ENCODE peak calls at places on chromosomes 2 and 18, in ten cellular contexts. G is fibroblast of lung; V is brain microvascular endothelial cell; I is kidney; Q is cardiac fibroblast; D is MM.1S; X is HFF-Myc; E is psoas muscle; F is effector memory CD4-positive, alpha-beta T cell; P is fibroblast of mammary gland. K is an unnamed sample.

GRCh38 chr2:199977984-199978415 is 22.6 kb downstream of the MAIP1 start:
- DNase-seq in X (no peak), E (no peak), I (no peak), V (peak; percentile 52), G (peak; percentile 97), P (peak; percentile 88), Q (peak; percentile 76), F (no peak), D (peak; percentile 58), K (peak; percentile 65)

GRCh38 chr2:72182547-72183460 is 35.1 kb upstream of the CYP26B1 start:
- DNase-seq in I (no peak), E (peak; percentile 64), G (no peak), F (no peak), Q (no peak), P (peak; percentile 23), D (no peak), V (no peak), X (no peak), K (peak; percentile 55)

GRCh38 chr2:46025081-46025480 is 272.1 kb upstream of the EPAS1 start:
- DNase-seq in X (no peak), F (no peak), I (no peak), Q (no peak), V (no peak), D (no peak), E (no peak), P (no peak), G (no peak), K (no peak)

GRCh38 chr2:134906726-134907125 is 11.9 kb upstream of the CCNT2 start:
- DNase-seq in I (no peak), V (no peak), G (no peak), Q (no peak), D (no peak), E (no peak), P (no peak), F (no peak), X (no peak), K (no peak)

GRCh38 chr2:109159096-109159495 is 30.1 kb downstream of the SH3RF3 start:
- DNase-seq in D (no peak), V (no peak), F (no peak), G (no peak), E (no peak), P (no peak), I (no peak), Q (no peak), X (no peak), K (no peak)

GRCh38 chr2:105329197-105329554 is 359 bp downstream of the TGFBRAP1 start:
- DNase-seq in I (peak; percentile 79), E (peak; percentile 59), Q (no peak), X (no peak), G (no peak), V (no peak), D (peak; percentile 25), F (no peak), P (no peak), K (no peak)

GRCh38 chr2:174577967-174578589 is 19.5 kb downstream of the WIPF1 start:
- DNase-seq in F (peak; percentile 25), V (peak; percentile 73), Q (peak; percentile 77), D (peak; percentile 61), G (peak; percentile 78), E (no peak), P (peak; percentile 74), I (no peak), X (no peak), K (peak; percentile 37)

GRCh38 chr2:7530001-7530400 is 612.8 kb downstream of the RNF144A start:
- DNase-seq in I (no peak), D (no peak), E (no peak), F (no peak), Q (no peak), P (peak; percentile 35), X (no peak), G (no peak), V (no peak), K (no peak)

GRCh38 chr2:231795525-231796327 is 9.5 kb downstream of the COPS7B start:
- DNase-seq in Q (peak; percentile 73), G (peak; percentile 69), D (peak; percentile 60), P (peak; percentile 76), V (peak; percentile 73), I (no peak), E (no peak), X (peak; percentile 80), F (no peak), K (peak; percentile 65)

GRCh38 chr18:24014986-24015896 is 687 bp downstream of the TTC39C start:
- DNase-seq in I (peak; percentile 82), G (peak; percentile 71), P (peak; percentile 81), E (peak; percentile 58), D (peak; percentile 22), V (peak; percentile 45), X (no peak), F (peak; percentile 25), Q (peak; percentile 76), K (peak; percentile 48)

GRCh38 chr2:231701456-231702373 is 6.6 kb upstream of the PTMA start:
- DNase-seq in D (no peak), E (peak; percentile 81), Q (peak; percentile 87), F (no peak), I (peak; percentile 90), X (no peak), G (peak; percentile 79), P (peak; percentile 63), V (no peak), K (peak; percentile 53)

DNA sequence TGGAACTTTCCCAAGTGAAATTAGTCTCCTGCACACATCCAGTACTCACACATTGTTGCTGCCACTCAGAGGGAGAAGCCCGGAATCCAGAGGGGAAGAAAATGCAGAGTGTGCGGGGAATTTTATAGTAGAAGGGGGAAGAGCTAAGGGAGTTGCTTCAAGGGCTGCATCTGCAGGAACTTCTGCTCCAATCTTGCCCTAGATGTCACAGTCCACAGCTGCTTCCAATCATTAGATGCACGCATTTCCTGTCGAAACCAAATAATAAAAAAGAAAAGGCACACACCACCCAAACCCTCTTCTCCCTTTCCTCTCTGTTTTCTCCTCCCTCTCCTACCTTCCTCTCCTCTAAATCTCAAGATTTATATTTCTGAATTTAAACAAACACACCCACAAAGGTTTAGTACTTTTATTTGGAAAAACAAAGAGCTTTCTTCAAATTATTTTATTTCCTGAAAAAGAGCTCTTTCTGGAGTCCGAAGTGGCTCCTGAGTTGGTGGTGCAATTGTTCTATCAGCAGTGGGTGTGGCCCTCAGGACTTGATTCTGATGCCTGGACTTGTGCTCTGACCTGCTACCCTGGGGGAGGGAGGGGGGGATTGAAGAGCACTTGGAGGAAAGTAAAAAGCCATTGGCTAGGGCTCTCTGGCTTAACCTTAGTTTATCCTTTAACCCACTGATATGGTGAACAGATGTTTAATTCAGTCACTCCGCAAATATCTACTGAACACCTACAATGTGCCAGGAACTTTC is 72.0 kb downstream of the KCNE4 start:
- DNase-seq in G (peak; percentile 53), Q (peak; percentile 42), F (no peak), E (no peak), P (peak; percentile 74), D (no peak), V (no peak), I (no peak), X (peak; percentile 92), K (no peak)
- H3K4me3 ChIP-seq in G (no peak overlapping the region), Q (no peak overlapping the region), F (no peak overlapping the region), E (no peak overlapping the region), P (no peak overlapping the region), D (no peak overlapping the region), V (no peak overlapping the region), I (no peak overlapping the region), X (peak overlapping the region; percentile 18), K (no peak overlapping the region)

GRCh38 chr2:210376618-210377175 is 61.7 kb upstream of the MYL1 start:
- DNase-seq in E (no peak), V (no peak), X (no peak), F (no peak), Q (no peak), D (no peak), P (no peak), G (no peak), I (no peak), K (no peak)
- H3K4me3 ChIP-seq in E (peak overlapping the region; percentile 36), V (no peak overlapping the region), X (no peak overlapping the region), F (no peak overlapping the region), Q (no peak overlapping the region), D (no peak overlapping the region), P (no peak overlapping the region), G (no peak overlapping the region), I (no peak overlapping the region), K (no peak overlapping the region)

GRCh38 chr2:39436592-39437521 is at the start of gene MAP4K3:
- DNase-seq in P (peak; percentile 90), X (peak; percentile 81), I (peak; percentile 97), G (peak; percentile 93), D (peak; percentile 91), F (peak; percentile 73), V (peak; percentile 90), Q (peak; percentile 96), E (peak; percentile 96), K (peak; percentile 92)

GRCh38 chr2:39434233-39434897 is 2.7 kb downstream of the MAP4K3 start:
- DNase-seq in D (no peak), G (peak; percentile 22), V (no peak), E (no peak), I (no peak), X (no peak), F (no peak), Q (no peak), P (no peak), K (peak; percentile 26)

GRCh38 chr2:39433586-39434195 is 3.4 kb downstream of the MAP4K3 start:
- DNase-seq in I (no peak), D (no peak), E (no peak), X (no peak), Q (no peak), V (no peak), G (peak; percentile 25), F (no peak), P (peak; percentile 84), K (no peak)

GRCh38 chr2:39435974-39436591 is 1.0 kb downstream of the MAP4K3 start:
- DNase-seq in D (peak; percentile 18), I (peak; percentile 77), Q (peak; percentile 75), X (no peak), G (peak; percentile 77), E (no peak), P (peak; percentile 81), F (no peak), V (no peak), K (peak; percentile 65)

GRCh38 chr2:39435254-39435653 is 1.8 kb downstream of the MAP4K3 start:
- DNase-seq in P (no peak), Q (peak; percentile 29), E (no peak), V (no peak), D (no peak), F (no peak), I (no peak), G (peak; percentile 39), X (no peak), K (no peak)
- H3K4me3 ChIP-seq in P (peak overlapping the region; percentile 92), Q (peak overlapping the region; percentile 86), E (peak overlapping the region; percentile 85), V (peak overlapping the region; percentile 88), D (peak overlapping the region; percentile 88), F (no peak overlapping the region), I (peak overlapping the region; percentile 86), G (peak overlapping the region; percentile 74), X (peak overlapping the region; percentile 90), K (peak overlapping the region; percentile 85)

DNA sequence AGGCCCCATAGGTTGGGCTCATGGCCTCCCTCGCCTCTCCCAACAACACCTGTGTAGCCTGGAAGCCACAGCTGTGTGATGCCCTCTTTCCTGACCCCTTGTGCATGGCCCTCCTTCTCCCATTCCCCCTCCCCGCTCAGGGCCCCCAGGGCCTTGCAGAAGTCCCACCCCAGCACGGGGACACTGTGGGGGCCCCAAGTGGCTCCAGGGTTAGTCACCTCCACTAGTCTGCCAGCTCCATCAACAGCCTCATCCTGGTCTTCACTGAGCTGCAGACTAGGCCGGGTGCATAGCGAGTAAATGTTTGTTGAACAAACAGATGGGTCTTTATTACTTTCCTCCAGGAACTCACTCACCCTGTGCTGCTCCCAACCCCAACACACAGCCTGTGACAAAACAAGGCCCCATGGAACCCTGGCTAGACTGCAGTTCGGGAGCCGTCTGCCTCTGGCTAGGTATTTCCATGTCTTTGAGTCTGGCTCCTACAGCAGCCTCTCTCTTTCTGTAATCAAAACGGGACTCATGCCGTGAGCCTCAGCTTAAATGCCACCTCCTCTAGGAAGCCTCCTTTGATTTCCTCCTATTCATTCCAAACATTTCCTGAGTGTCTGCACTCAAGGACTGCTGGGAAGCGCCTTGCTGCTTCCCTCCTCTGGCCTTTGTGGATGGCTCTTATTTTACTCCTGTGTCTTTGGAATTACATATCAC is 109.9 kb upstream of the ID2 start:
- DNase-seq in Q (no peak), X (no peak), D (no peak), V (no peak), P (no peak), I (no peak), E (no peak), G (no peak), F (no peak), K (no peak)
- H3K4me3 ChIP-seq in Q (no peak overlapping the region), X (no peak overlapping the region), D (no peak overlapping the region), V (no peak overlapping the region), P (no peak overlapping the region), I (no peak overlapping the region), E (no peak overlapping the region), G (no peak overlapping the region), F (no peak overlapping the region), K (no peak overlapping the region)

K was measured in MG63.